ENCODE peak calls at places on chromosomes 16 and 17, in five cellular contexts. G, D, V, R and O are unnamed samples.

GRCh38 chr16:49593423-49594040 is 219.9 kb downstream of the C16orf78 start:
- DNase-seq in G (peak; percentile 21), D (no peak), V (no peak), R (peak; percentile 6), O (no peak)

GRCh38 chr16:22923491-22923890 is 109.5 kb downstream of the HS3ST2 start:
- DNase-seq in G (no peak), D (no peak), V (no peak), R (no peak), O (no peak)

GRCh38 chr16:85634747-85635544 is 21.8 kb downstream of the GSE1 start:
- DNase-seq in G (no peak), D (no peak), V (no peak), R (no peak), O (no peak)

GRCh38 chr16:56350491-56351405 is 74.6 kb downstream of the AMFR start:
- DNase-seq in G (no peak), D (no peak), V (no peak), R (no peak), O (no peak)

GRCh38 chr17:9350083-9350482 is 225.5 kb downstream of the STX8 start:
- DNase-seq in G (no peak), D (no peak), V (peak; percentile 37), R (no peak), O (no peak)

GRCh38 chr17:37190493-37190892 is 185.3 kb upstream of the C17orf78 start:
- DNase-seq in G (no peak), D (no peak), V (no peak), R (no peak), O (no peak)

GRCh38 chr16:47644166-47644565 is 183.0 kb downstream of the PHKB start:
- DNase-seq in G (peak; percentile 56), D (no peak), V (peak; percentile 44), R (no peak), O (no peak)

GRCh38 chr17:57578608-57578990 is 166.5 kb downstream of the CCDC182 start:
- DNase-seq in G (peak; percentile 45), D (no peak), V (no peak), R (no peak), O (no peak)

GRCh38 chr17:3669548-3669947 is 936 bp downstream of the EMC6 start:
- DNase-seq in G (peak; percentile 44), D (no peak), V (no peak), R (no peak), O (no peak)

GRCh38 chr16:67241008-67241900 is 6.0 kb downstream of the FHOD1 start:
- DNase-seq in G (peak; percentile 42), D (no peak), V (peak; percentile 80), R (peak; percentile 54), O (peak; percentile 63)

GRCh38 chr16:2159052-2159838 is 3.7 kb downstream of the TRAF7 start:
- DNase-seq in G (peak; percentile 38), D (no peak), V (no peak), R (no peak), O (no peak)

GRCh38 chr17:79003661-79004411 is 5.7 kb downstream of the CANT1 start:
- DNase-seq in G (no peak), D (no peak), V (no peak), R (peak; percentile 6), O (no peak)

GRCh38 chr16:70437017-70437581 is 1.8 kb downstream of the ST3GAL2 start:
- DNase-seq in G (peak; percentile 75), D (no peak), V (peak; percentile 19), R (peak; percentile 72), O (no peak)

GRCh38 chr17:79837888-79838540 is 1.2 kb downstream of the CBX4 start:
- DNase-seq in G (no peak), D (no peak), V (no peak), R (peak; percentile 20), O (no peak)

GRCh38 chr16:87854907-87855683 is 14.2 kb downstream of the SLC7A5 start:
- DNase-seq in G (no peak), D (no peak), V (no peak), R (no peak), O (no peak)

GRCh38 chr17:11996722-11997146 is 541 bp downstream of the ZNF18 start:
- DNase-seq in G (peak; percentile 68), D (peak; percentile 4), V (peak; percentile 62), R (no peak), O (no peak)

GRCh38 chr16:53052519-53053501 is at the start of gene CHD9NB:
- DNase-seq in G (peak; percentile 55), D (no peak), V (peak; percentile 57), R (no peak), O (peak; percentile 24)

GRCh38 chr17:10309003-10309974 is 63.5 kb downstream of the MYH13 start:
- DNase-seq in G (no peak), D (no peak), V (no peak), R (no peak), O (no peak)

GRCh38 chr16:11201498-11202259 is 54.3 kb downstream of the SOCS1 start:
- DNase-seq in G (peak; percentile 29), D (no peak), V (peak; percentile 84), R (no peak), O (peak; percentile 53)

GRCh38 chr16:68257906-68258800 is 6.2 kb upstream of the SLC7A6 start:
- DNase-seq in G (no peak), D (no peak), V (peak; percentile 89), R (no peak), O (no peak)